ENCODE peak calls at places on chromosome 7, in four cellular contexts. One of them, this sample, is unnamed.

GRCh38 chr7:21616796-21617436 is 74.1 kb downstream of the DNAH11 start:
- DNase-seq in K562: no peak
- DNase-seq in HepG2: no peak
- DNase-seq in H1: no peak
- DNase-seq in this sample: peak; percentile 72

GRCh38 chr7:39954694-39955093 is 4.6 kb downstream of the CDK13 start:
- DNase-seq in K562: no peak
- DNase-seq in HepG2: no peak
- DNase-seq in H1: no peak
- DNase-seq in this sample: no peak

GRCh38 chr7:17772581-17773288 is 167.6 kb downstream of the SNX13 start:
- DNase-seq in K562: no peak
- DNase-seq in HepG2: peak; percentile 5
- DNase-seq in H1: no peak
- DNase-seq in this sample: no peak

GRCh38 chr7:1721047-1721687 is 51.1 kb downstream of the ELFN1 start:
- DNase-seq in K562: no peak
- DNase-seq in HepG2: no peak
- DNase-seq in H1: no peak
- DNase-seq in this sample: no peak

GRCh38 chr7:132200141-132200540 is 376.1 kb downstream of the PLXNA4 start:
- DNase-seq in K562: no peak
- DNase-seq in HepG2: no peak
- DNase-seq in H1: no peak
- DNase-seq in this sample: no peak

GRCh38 chr7:90485734-90486316 is 16.4 kb downstream of the PTTG1IP2 start:
- DNase-seq in K562: no peak
- DNase-seq in HepG2: no peak
- DNase-seq in H1: no peak
- DNase-seq in this sample: no peak

GRCh38 chr7:116441534-116441933 is 58.0 kb upstream of the CAV2 start:
- DNase-seq in K562: no peak
- DNase-seq in HepG2: no peak
- DNase-seq in H1: no peak
- DNase-seq in this sample: no peak

GRCh38 chr7:8295638-8296361 is 33.8 kb upstream of the ICA1 start:
- DNase-seq in K562: peak; percentile 51
- DNase-seq in HepG2: peak; percentile 80
- DNase-seq in H1: no peak
- DNase-seq in this sample: peak; percentile 89

GRCh38 chr7:130420943-130421578 is 19.8 kb downstream of the CEP41 start:
- DNase-seq in K562: no peak
- DNase-seq in HepG2: no peak
- DNase-seq in H1: no peak
- DNase-seq in this sample: no peak

GRCh38 chr7:5452937-5453540 is 29.4 kb upstream of the TNRC18 start:
- DNase-seq in K562: peak; percentile 88
- DNase-seq in HepG2: no peak
- DNase-seq in H1: peak; percentile 71
- DNase-seq in this sample: no peak

GRCh38 chr7:92880212-92881090 is 44.1 kb upstream of the CDK6 start:
- DNase-seq in K562: no peak
- DNase-seq in HepG2: peak; percentile 62
- DNase-seq in H1: peak; percentile 70
- DNase-seq in this sample: no peak

GRCh38 chr7:121032645-121033460 is 44.3 kb downstream of the CPED1 start:
- DNase-seq in K562: no peak
- DNase-seq in HepG2: no peak
- DNase-seq in H1: no peak
- DNase-seq in this sample: no peak

GRCh38 chr7:40437936-40438634 is 303.3 kb downstream of the SUGCT start:
- DNase-seq in K562: no peak
- DNase-seq in HepG2: no peak
- DNase-seq in H1: no peak
- DNase-seq in this sample: no peak

GRCh38 chr7:126441745-126442144 is 811.0 kb downstream of the GRM8 start:
- DNase-seq in K562: no peak
- DNase-seq in HepG2: no peak
- DNase-seq in H1: no peak
- DNase-seq in this sample: no peak

GRCh38 chr7:25009271-25009670 is 29.3 kb upstream of the OSBPL3 start:
- DNase-seq in K562: no peak
- DNase-seq in HepG2: no peak
- DNase-seq in H1: no peak
- DNase-seq in this sample: peak; percentile 36

GRCh38 chr7:23928391-23928790 is 218.4 kb downstream of the STK31 start:
- DNase-seq in K562: no peak
- DNase-seq in HepG2: no peak
- DNase-seq in H1: no peak
- DNase-seq in this sample: no peak

GRCh38 chr7:23931633-23932032 is 221.6 kb downstream of the STK31 start:
- DNase-seq in K562: no peak
- DNase-seq in HepG2: no peak
- DNase-seq in H1: no peak
- DNase-seq in this sample: no peak

GRCh38 chr7:23927709-23928108 is 217.7 kb downstream of the STK31 start:
- DNase-seq in K562: no peak
- DNase-seq in HepG2: no peak
- DNase-seq in H1: no peak
- DNase-seq in this sample: no peak

GRCh38 chr7:23925088-23925487 is 215.1 kb downstream of the STK31 start:
- DNase-seq in K562: no peak
- DNase-seq in HepG2: no peak
- DNase-seq in H1: no peak
- DNase-seq in this sample: no peak

GRCh38 chr7:23930312-23930711 is 220.3 kb downstream of the STK31 start:
- DNase-seq in K562: no peak
- DNase-seq in HepG2: no peak
- DNase-seq in H1: no peak
- DNase-seq in this sample: no peak
- H3K4me3 ChIP-seq in K562: no peak overlapping the region
- H3K4me3 ChIP-seq in HepG2: no peak overlapping the region
- H3K4me3 ChIP-seq in H1: no peak overlapping the region
- H3K4me3 ChIP-seq in this sample: no peak overlapping the region

GRCh38 chr7:101202603-101202918 is 1.7 kb upstream of the MOGAT3 start:
- DNase-seq in K562: no peak
- DNase-seq in HepG2: no peak
- DNase-seq in H1: no peak
- DNase-seq in this sample: no peak

GRCh38 chr7:101198476-101198875 is 2.4 kb downstream of the MOGAT3 start:
- DNase-seq in K562: no peak
- DNase-seq in HepG2: no peak
- DNase-seq in H1: no peak
- DNase-seq in this sample: no peak

GRCh38 chr7:101201695-101202602 is 1.1 kb upstream of the MOGAT3 start:
- DNase-seq in K562: peak; percentile 18
- DNase-seq in HepG2: peak; percentile 48
- DNase-seq in H1: peak; percentile 78
- DNase-seq in this sample: no peak

GRCh38 chr7:101200862-101201599 is at the start of gene MOGAT3:
- DNase-seq in K562: peak; percentile 78
- DNase-seq in HepG2: peak; percentile 98
- DNase-seq in H1: no peak
- DNase-seq in this sample: no peak

GRCh38 chr7:101200504-101200861 is 353 bp downstream of the MOGAT3 start:
- DNase-seq in K562: no peak
- DNase-seq in HepG2: peak; percentile 20
- DNase-seq in H1: no peak
- DNase-seq in this sample: no peak
- TF ChIP-seq RNF2 in K562: no peak
- TF ChIP-seq RNF2 in HepG2: no peak
- TF ChIP-seq RNF2 in H1: no peak
- TF ChIP-seq RNF2 in this sample: no peak

GRCh38 chr7:27102578-27103442 is at the start of gene HOXA2:
- DNase-seq in K562: no peak
- DNase-seq in HepG2: no peak
- DNase-seq in H1: no peak
- DNase-seq in this sample: no peak
- H3K4me3 ChIP-seq in K562: no peak within 1 kb of the TSS
- H3K4me3 ChIP-seq in HepG2: no peak within 1 kb of the TSS
- H3K4me3 ChIP-seq in H1: peak within 1 kb of the TSS; percentile 2
- H3K4me3 ChIP-seq in this sample: no peak within 1 kb of the TSS

DNA sequence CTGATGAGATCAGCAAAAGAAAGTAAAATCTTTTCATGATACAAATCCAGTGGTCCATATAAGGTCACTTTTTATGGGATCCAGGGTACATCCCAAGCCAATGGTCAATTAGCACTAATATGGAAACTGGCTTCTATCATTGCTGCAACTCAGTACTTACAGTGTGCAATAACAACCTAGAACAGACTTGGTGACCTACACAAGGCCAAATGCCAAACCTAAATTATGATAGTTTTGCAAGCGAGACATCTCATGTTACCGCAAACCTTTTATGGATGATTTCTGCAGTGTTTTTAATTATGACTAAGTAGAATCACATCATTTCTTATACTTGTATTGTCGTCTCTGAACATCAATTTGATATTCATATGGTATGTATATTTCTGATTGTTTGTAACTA is 583.5 kb upstream of the SEMA3D start:
- DNase-seq in K562: no peak
- DNase-seq in HepG2: no peak
- DNase-seq in H1: no peak
- DNase-seq in this sample: no peak
- TF ChIP-seq RNF2 in K562: no peak
- TF ChIP-seq RNF2 in HepG2: no peak
- TF ChIP-seq RNF2 in H1: no peak
- TF ChIP-seq RNF2 in this sample: no peak

This sample was measured in A549.